ENCODE peak calls at places on chromosome 7, in four cellular contexts. M, D, S and F are unnamed samples.

GRCh38 chr7:88167223-88167622 is 52.6 kb downstream of the SRI start:
- ATAC-seq in M (no peak), D (no peak), S (no peak), F (no peak)

GRCh38 chr7:150313870-150314269 is 9.3 kb upstream of the LRRC61 start:
- ATAC-seq in M (no peak), D (no peak), S (no peak), F (no peak)

GRCh38 chr7:112556633-112557032 is 75.8 kb downstream of the LSMEM1 start:
- ATAC-seq in M (peak), D (no peak), S (no peak), F (no peak)

GRCh38 chr7:33769930-33770329 is 135.4 kb upstream of the BMPER start:
- ATAC-seq in M (no peak), D (no peak), S (no peak), F (no peak)

GRCh38 chr7:55308186-55308929 is 56.8 kb upstream of the LANCL2 start:
- ATAC-seq in M (no peak), D (peak), S (peak), F (no peak)

GRCh38 chr7:159370-160270 is 32.8 kb upstream of the FAM20C start:
- ATAC-seq in M (no peak), D (no peak), S (no peak), F (no peak)

GRCh38 chr7:12570148-12570528 is 382 bp upstream of the SCIN start:
- ATAC-seq in M (peak), D (no peak), S (peak), F (peak)

GRCh38 chr7:20576166-20576660 is 39.3 kb upstream of the ABCB5 start:
- ATAC-seq in M (no peak), D (no peak), S (no peak), F (no peak)

GRCh38 chr7:128778946-128779345 is 3.4 kb upstream of the OPN1SW start:
- ATAC-seq in M (no peak), D (no peak), S (no peak), F (no peak)

GRCh38 chr7:128783143-128783799 is 7.7 kb upstream of the OPN1SW start:
- ATAC-seq in M (peak), D (peak), S (peak), F (peak)

GRCh38 chr7:128781126-128781525 is 5.5 kb upstream of the OPN1SW start:
- ATAC-seq in M (no peak), D (no peak), S (peak), F (peak)

GRCh38 chr7:128785738-128786137 is 6.0 kb upstream of the CCDC136 start:
- ATAC-seq in M (no peak), D (no peak), S (no peak), F (no peak)

DNA sequence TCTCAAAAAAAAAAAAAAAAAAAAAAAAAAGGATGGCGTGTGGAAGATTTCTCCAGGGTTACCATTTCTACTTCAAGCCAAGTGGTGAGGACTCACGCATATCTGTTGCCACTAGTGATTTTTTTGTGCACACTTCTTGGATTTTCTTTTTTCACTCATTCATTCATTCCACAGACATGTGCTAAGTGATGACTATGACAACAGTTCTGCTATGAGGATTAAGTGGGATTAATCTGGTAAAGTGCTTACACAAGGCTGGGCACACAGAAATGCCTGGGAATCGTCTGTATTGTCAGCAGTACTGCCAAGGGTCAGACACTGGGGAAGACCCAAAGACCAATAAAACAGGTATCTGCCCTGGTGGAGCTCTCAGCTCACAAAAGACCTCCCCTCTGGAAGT is 6.3 kb upstream of the OPN1SW start:
- ATAC-seq in M (no peak), D (no peak), S (peak), F (peak)
- TF ChIP-seq EP300 in M (no peak), D (no peak), S (no peak), F (no peak)

GRCh38 chr7:4638781-4639575 is 43.1 kb upstream of the FOXK1 start:
- ATAC-seq in M (no peak), D (no peak), S (no peak), F (no peak)

GRCh38 chr7:4645241-4645640 is 36.9 kb upstream of the FOXK1 start:
- ATAC-seq in M (no peak), D (no peak), S (no peak), F (no peak)

GRCh38 chr7:4642468-4643203 is 39.5 kb upstream of the FOXK1 start:
- ATAC-seq in M (no peak), D (no peak), S (no peak), F (no peak)

GRCh38 chr7:4641091-4641666 is 40.9 kb upstream of the FOXK1 start:
- ATAC-seq in M (no peak), D (no peak), S (no peak), F (no peak)

GRCh38 chr7:4641667-4642467 is 40.2 kb upstream of the FOXK1 start:
- ATAC-seq in M (peak), D (peak), S (peak), F (peak)
- TF ChIP-seq POLR2A in M (peak), D (peak), S (peak), F (peak)

GRCh38 chr7:103031024-103031423 is 43.6 kb downstream of the FBXL13 start:
- ATAC-seq in M (no peak), D (no peak), S (no peak), F (no peak)

GRCh38 chr7:103025341-103025740 is 49.3 kb downstream of the FBXL13 start:
- ATAC-seq in M (no peak), D (no peak), S (no peak), F (no peak)
- TF ChIP-seq EP300 in M (no peak), D (no peak), S (no peak), F (no peak)

GRCh38 chr7:45812946-45813345 is 59.9 kb downstream of the CCDC201 start:
- ATAC-seq in M (no peak), D (no peak), S (no peak), F (no peak)
- TF ChIP-seq POLR2A in M (no peak), D (no peak), S (no peak), F (no peak)

GRCh38 chr7:99408347-99409191 is at the start of the genes BUD31 and PDAP1:
- ATAC-seq in M (peak), D (peak), S (peak), F (peak)
- TF ChIP-seq EP300 in M (no peak), D (peak), S (no peak), F (no peak)

DNA sequence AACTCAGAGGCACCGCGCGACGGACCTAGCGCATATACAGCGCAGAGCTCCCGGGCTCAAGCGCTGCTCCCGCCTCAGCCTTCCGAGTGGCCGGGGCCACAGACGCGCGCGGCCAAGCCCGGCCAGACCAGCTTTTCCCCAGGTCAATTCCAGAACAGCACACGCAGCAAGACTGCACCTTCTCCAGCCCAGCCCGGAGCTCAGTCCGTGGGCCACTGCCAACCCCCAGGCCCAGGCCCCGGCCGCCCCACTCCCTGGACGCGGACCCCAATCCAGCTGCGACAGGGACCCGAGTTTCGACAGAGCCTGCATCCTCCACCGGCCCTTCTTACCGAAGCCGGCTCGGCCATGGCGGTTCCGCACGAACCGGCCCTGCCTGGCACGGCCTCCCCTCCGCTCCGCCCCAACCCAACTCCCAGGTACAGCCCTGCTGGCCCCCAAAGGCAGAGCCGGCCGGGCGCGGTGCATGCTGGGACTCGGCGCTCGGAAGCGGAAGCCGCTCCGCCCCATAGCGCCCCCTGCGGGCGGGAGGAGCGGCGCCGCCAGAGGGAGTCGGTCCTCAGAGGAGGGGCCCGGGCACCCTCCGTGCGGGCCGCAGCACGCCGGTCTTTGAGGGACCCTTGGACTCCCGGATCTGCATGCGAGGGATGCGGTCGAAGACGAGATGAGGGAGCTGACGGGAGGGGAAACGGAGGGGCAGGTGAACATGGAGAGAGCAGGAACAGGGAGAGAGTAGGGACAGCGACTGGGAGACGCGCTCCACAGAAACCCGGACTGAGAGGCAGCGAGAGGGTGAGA is at the start of gene ZNF425:
- ATAC-seq in M (peak), D (peak), S (peak), F (peak)
- TF ChIP-seq POLR2A in M (peak), D (peak), S (peak), F (peak)

DNA sequence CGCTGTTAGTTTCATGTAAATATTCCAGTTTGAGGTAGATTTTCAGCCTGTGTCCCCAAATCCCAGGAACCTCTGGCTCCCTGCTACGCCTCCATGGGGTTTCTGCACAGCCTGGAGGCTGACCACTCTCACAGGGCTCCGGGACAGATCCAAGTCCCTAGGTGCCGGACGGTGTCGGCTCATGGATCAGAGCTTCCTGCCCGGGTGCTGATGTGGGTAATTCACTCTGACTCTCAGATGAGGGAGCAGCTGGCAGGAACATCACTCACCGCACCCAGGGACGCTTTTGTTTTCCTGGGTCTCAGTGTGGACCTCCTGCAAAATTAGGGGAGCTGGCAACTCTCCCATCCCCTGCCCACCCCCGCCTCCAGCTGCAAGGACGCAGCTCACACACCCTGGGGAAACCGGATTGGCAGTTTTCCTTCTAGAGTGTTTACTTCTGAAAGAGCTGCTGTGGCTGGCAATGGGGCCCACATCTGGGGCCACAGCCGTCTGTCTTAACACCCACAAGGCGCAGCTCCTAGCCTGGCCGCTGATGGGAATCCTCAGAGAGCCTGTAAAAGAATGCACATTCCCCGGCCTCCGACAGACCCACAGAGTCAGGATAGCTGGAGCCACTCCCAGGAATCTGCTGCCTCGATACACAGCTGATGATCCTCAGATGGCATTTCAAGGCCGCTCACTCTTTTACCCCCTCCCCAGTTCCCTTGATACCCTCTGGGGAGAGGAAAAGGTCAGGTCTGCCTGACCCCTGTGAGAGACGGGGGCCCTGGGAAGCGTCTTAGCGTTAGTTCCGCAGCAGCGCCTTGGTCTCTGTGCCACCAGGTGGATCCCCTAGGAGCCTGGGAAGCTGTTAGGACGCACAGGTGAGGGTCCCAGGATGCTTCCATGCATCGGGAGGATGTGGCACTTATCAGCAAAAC is 420.8 kb upstream of the FOXK1 start:
- ATAC-seq in M (peak), D (no peak), S (no peak), F (no peak)
- TF ChIP-seq EP300 in M (no peak), D (no peak), S (no peak), F (no peak)

GRCh38 chr7:128831178-128831993 is 1.2 kb downstream of the FLNC start:
- ATAC-seq in M (no peak), D (no peak), S (peak), F (peak)
- TF ChIP-seq POLR2A in M (no peak), D (no peak), S (no peak), F (peak)

DNA sequence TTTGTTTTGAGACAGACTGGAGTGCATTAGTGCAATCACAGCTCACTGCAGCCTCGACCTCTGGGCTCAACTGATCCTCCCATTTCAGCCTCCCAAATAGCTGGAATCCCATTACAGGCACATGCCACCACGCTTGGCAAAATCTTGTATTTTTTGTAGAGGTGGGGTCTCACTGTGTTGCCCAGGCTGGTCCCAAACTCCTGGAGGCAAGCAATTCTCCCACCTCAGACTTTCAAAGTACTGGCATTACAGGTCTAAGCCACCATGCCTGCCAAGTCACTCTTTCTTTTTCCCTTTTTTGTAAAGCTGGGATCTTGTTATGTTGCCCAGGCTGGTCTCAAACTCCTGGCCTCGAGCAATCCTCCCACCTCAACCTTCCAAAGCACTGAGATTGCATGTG is 8.3 kb upstream of the NPC1L1 start:
- ATAC-seq in M (no peak), D (no peak), S (no peak), F (no peak)
- TF ChIP-seq EP300 in M (no peak), D (no peak), S (no peak), F (no peak)

DNA sequence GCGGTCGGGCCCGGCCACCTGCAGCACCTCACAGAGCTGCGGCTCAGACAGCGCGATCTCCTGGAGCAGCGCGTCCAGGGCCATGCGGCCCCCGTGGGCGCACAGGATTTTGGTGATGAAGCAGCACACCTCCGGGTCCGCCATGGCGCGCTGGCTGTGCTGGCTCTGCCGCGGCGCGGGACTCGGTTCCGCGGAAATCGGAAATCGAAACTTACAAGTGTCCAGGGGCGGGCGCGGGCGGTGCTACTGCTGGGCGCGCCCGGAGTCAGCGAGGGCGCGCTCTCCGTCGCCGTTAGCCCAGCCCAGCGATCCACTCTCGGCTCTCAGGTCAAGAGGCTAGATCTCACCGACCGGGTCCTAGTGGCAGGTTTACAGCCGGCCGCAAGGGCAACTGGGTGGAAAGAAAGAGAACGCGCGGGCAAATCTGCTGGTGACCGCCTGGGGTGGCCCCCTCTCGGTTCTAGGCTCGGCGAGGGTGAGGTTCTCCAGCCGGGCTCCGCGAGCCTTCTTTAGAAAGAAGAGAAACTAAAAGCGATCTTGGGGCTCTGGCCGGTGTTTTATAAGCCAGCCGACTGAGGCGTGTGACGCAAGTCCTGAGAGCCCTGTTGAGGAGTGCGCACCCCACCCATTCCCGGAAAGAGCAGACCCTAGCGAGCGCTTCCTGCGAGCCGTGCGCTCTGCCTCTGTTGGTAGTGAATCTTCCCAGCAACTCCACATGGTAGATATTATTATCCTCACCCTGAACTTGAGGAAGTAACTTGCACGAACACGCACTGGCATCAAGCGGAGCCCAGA is at the start of gene ZC3HAV1:
- ATAC-seq in M (peak), D (peak), S (peak), F (peak)
- TF ChIP-seq POLR2A in M (peak), D (peak), S (peak), F (peak)